ENCODE peak calls at places on chromosomes 11 and 22, in four cellular contexts. One of them, this sample, is unnamed.

GRCh38 chr22:35446365-35446764 is 46.4 kb downstream of the MCM5 start:
- DNase-seq in esophagus muscularis mucosa: no peak
- DNase-seq in IMR-90: peak
- DNase-seq in A549: peak
- DNase-seq in this sample: no peak

GRCh38 chr11:10303558-10304363 is 1.1 kb upstream of the ADM start:
- DNase-seq in esophagus muscularis mucosa: peak
- DNase-seq in IMR-90: peak
- DNase-seq in A549: peak
- DNase-seq in this sample: no peak

GRCh38 chr11:45887587-45887986 is 2.1 kb downstream of the MAPK8IP1 start:
- DNase-seq in esophagus muscularis mucosa: no peak
- DNase-seq in IMR-90: no peak
- DNase-seq in A549: no peak
- DNase-seq in this sample: no peak

GRCh38 chr11:75197512-75198277 is 42.9 kb upstream of the TPBGL start:
- DNase-seq in esophagus muscularis mucosa: no peak
- DNase-seq in IMR-90: no peak
- DNase-seq in A549: no peak
- DNase-seq in this sample: no peak

GRCh38 chr11:17531071-17531817 is 13.0 kb downstream of the USH1C start:
- DNase-seq in esophagus muscularis mucosa: no peak
- DNase-seq in IMR-90: no peak
- DNase-seq in A549: no peak
- DNase-seq in this sample: no peak

GRCh38 chr11:26234451-26234850 is 97.5 kb upstream of the ANO3 start:
- DNase-seq in esophagus muscularis mucosa: no peak
- DNase-seq in IMR-90: peak
- DNase-seq in A549: no peak
- DNase-seq in this sample: no peak

GRCh38 chr11:72688929-72689328 is 14.7 kb upstream of the PDE2A start:
- DNase-seq in esophagus muscularis mucosa: no peak
- DNase-seq in IMR-90: no peak
- DNase-seq in A549: no peak
- DNase-seq in this sample: no peak

GRCh38 chr11:82229346-82229745 is 504.3 kb downstream of the FAM181B start:
- DNase-seq in esophagus muscularis mucosa: no peak
- DNase-seq in IMR-90: no peak
- DNase-seq in A549: no peak
- DNase-seq in this sample: no peak

GRCh38 chr11:77102246-77103210 is at the start of gene OMP:
- DNase-seq in esophagus muscularis mucosa: no peak
- DNase-seq in IMR-90: no peak
- DNase-seq in A549: no peak
- DNase-seq in this sample: no peak

GRCh38 chr11:94254214-94254613 is 50.2 kb upstream of the IZUMO1R start:
- DNase-seq in esophagus muscularis mucosa: no peak
- DNase-seq in IMR-90: no peak
- DNase-seq in A549: no peak
- DNase-seq in this sample: no peak

GRCh38 chr11:119754656-119755350 is 25.8 kb upstream of the NECTIN1 start:
- DNase-seq in esophagus muscularis mucosa: no peak
- DNase-seq in IMR-90: no peak
- DNase-seq in A549: no peak
- DNase-seq in this sample: no peak

GRCh38 chr11:79762271-79762935 is 321.6 kb upstream of the TENM4 start:
- DNase-seq in esophagus muscularis mucosa: no peak
- DNase-seq in IMR-90: peak
- DNase-seq in A549: no peak
- DNase-seq in this sample: no peak

GRCh38 chr11:106619320-106619990 is 398.8 kb downstream of the GUCY1A2 start:
- DNase-seq in esophagus muscularis mucosa: no peak
- DNase-seq in IMR-90: no peak
- DNase-seq in A549: no peak
- DNase-seq in this sample: no peak

GRCh38 chr22:49044091-49044490 is 783.6 kb downstream of the BRD1 start:
- DNase-seq in esophagus muscularis mucosa: no peak
- DNase-seq in IMR-90: no peak
- DNase-seq in A549: no peak
- DNase-seq in this sample: no peak

GRCh38 chr11:11422291-11423128 is 69.5 kb upstream of the CSNK2A3 start:
- DNase-seq in esophagus muscularis mucosa: no peak
- DNase-seq in IMR-90: no peak
- DNase-seq in A549: no peak
- DNase-seq in this sample: no peak

GRCh38 chr11:10293423-10294288 is at the start of gene SBF2:
- DNase-seq in esophagus muscularis mucosa: peak
- DNase-seq in IMR-90: peak
- DNase-seq in A549: peak
- DNase-seq in this sample: no peak

GRCh38 chr11:4565371-4565770 is 16.2 kb upstream of the OR52I2 start:
- DNase-seq in esophagus muscularis mucosa: no peak
- DNase-seq in IMR-90: no peak
- DNase-seq in A549: no peak
- DNase-seq in this sample: no peak

GRCh38 chr11:73625690-73626318 is 20.6 kb upstream of the PLEKHB1 start:
- DNase-seq in esophagus muscularis mucosa: no peak
- DNase-seq in IMR-90: peak
- DNase-seq in A549: peak
- DNase-seq in this sample: peak

GRCh38 chr11:7600205-7600775 is 73.0 kb downstream of the CYB5R2 start:
- DNase-seq in esophagus muscularis mucosa: no peak
- DNase-seq in IMR-90: peak
- DNase-seq in A549: peak
- DNase-seq in this sample: no peak

GRCh38 chr11:86818466-86819282 is 18.3 kb downstream of the PRSS23 start:
- DNase-seq in esophagus muscularis mucosa: no peak
- DNase-seq in IMR-90: peak
- DNase-seq in A549: peak
- DNase-seq in this sample: no peak

GRCh38 chr11:100929377-100929776 is 200.2 kb downstream of the PGR start:
- DNase-seq in esophagus muscularis mucosa: no peak
- DNase-seq in IMR-90: peak
- DNase-seq in A549: no peak
- DNase-seq in this sample: no peak

GRCh38 chr11:57639321-57640067 is 10.2 kb downstream of the YPEL4 start:
- DNase-seq in esophagus muscularis mucosa: no peak
- DNase-seq in IMR-90: peak
- DNase-seq in A549: no peak
- DNase-seq in this sample: no peak

GRCh38 chr11:70507466-70508230 is 109.3 kb downstream of the CTTN start:
- DNase-seq in esophagus muscularis mucosa: no peak
- DNase-seq in IMR-90: no peak
- DNase-seq in A549: no peak
- DNase-seq in this sample: no peak

GRCh38 chr22:32637951-32638350 is 163.3 kb downstream of the FBXO7 start:
- DNase-seq in esophagus muscularis mucosa: no peak
- DNase-seq in IMR-90: no peak
- DNase-seq in A549: no peak
- DNase-seq in this sample: no peak

GRCh38 chr11:96964661-96965060 is 574.8 kb downstream of the JRKL start:
- DNase-seq in esophagus muscularis mucosa: no peak
- DNase-seq in IMR-90: no peak
- DNase-seq in A549: no peak
- DNase-seq in this sample: no peak

GRCh38 chr11:83070878-83071640 is 638 bp downstream of the RAB30 start:
- DNase-seq in esophagus muscularis mucosa: no peak
- DNase-seq in IMR-90: peak
- DNase-seq in A549: peak
- DNase-seq in this sample: no peak

GRCh38 chr22:26610983-26611382 is 6.8 kb downstream of the CRYBB1 start:
- DNase-seq in esophagus muscularis mucosa: no peak
- DNase-seq in IMR-90: peak
- DNase-seq in A549: no peak
- DNase-seq in this sample: no peak

GRCh38 chr11:27213232-27213660 is 149.8 kb downstream of the CCDC34 start:
- DNase-seq in esophagus muscularis mucosa: no peak
- DNase-seq in IMR-90: peak
- DNase-seq in A549: no peak
- DNase-seq in this sample: no peak

GRCh38 chr11:33701302-33701701 is 676 bp upstream of the C11orf91 start:
- DNase-seq in esophagus muscularis mucosa: no peak
- DNase-seq in IMR-90: peak
- DNase-seq in A549: no peak
- DNase-seq in this sample: no peak

GRCh38 chr11:37704791-37705190 is 1106.8 kb upstream of the RAG2 start:
- DNase-seq in esophagus muscularis mucosa: no peak
- DNase-seq in IMR-90: no peak
- DNase-seq in A549: no peak
- DNase-seq in this sample: no peak

GRCh38 chr11:95379460-95379859 is 148.5 kb upstream of the SESN3 start:
- DNase-seq in esophagus muscularis mucosa: no peak
- DNase-seq in IMR-90: no peak
- DNase-seq in A549: no peak
- DNase-seq in this sample: no peak

GRCh38 chr11:95375451-95375850 is 144.4 kb upstream of the SESN3 start:
- DNase-seq in esophagus muscularis mucosa: no peak
- DNase-seq in IMR-90: no peak
- DNase-seq in A549: no peak
- DNase-seq in this sample: no peak

GRCh38 chr11:95375881-95376280 is 144.9 kb upstream of the SESN3 start:
- DNase-seq in esophagus muscularis mucosa: no peak
- DNase-seq in IMR-90: peak
- DNase-seq in A549: no peak
- DNase-seq in this sample: no peak

GRCh38 chr11:95378789-95379188 is 147.8 kb upstream of the SESN3 start:
- DNase-seq in esophagus muscularis mucosa: no peak
- DNase-seq in IMR-90: no peak
- DNase-seq in A549: no peak
- DNase-seq in this sample: no peak

DNA sequence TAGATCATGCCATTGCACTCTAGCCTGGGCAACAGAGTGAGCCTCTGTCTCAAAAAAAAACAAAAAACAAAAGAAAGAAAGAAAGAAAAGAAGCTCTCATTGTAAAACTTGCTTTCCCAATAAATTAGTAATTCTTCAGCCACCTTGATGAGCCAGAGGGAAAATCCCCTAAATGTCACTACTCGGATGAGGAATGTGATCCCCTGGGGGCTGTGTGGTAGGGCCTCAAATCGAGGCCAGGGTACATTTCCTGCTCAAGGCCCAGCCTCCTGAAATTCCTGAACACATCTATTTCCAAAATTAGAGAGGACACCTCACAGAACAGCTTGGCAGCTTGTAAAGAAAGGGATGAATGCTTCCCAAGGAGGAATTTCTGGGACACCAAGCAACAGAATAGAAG is 147.1 kb upstream of the SESN3 start:
- DNase-seq in esophagus muscularis mucosa: no peak
- DNase-seq in IMR-90: no peak
- DNase-seq in A549: no peak
- DNase-seq in this sample: no peak
- TF ChIP-seq POLR2A in esophagus muscularis mucosa: no peak
- TF ChIP-seq POLR2A in IMR-90: no peak
- TF ChIP-seq POLR2A in A549: no peak
- TF ChIP-seq POLR2A in this sample: no peak

GRCh38 chr11:109996060-109996459 is 97.1 kb upstream of the ZC3H12C start:
- DNase-seq in esophagus muscularis mucosa: no peak
- DNase-seq in IMR-90: no peak
- DNase-seq in A549: no peak
- DNase-seq in this sample: no peak

GRCh38 chr11:109998921-109999320 is 94.3 kb upstream of the ZC3H12C start:
- DNase-seq in esophagus muscularis mucosa: no peak
- DNase-seq in IMR-90: no peak
- DNase-seq in A549: no peak
- DNase-seq in this sample: no peak

GRCh38 chr11:109994896-109995295 is 98.3 kb upstream of the ZC3H12C start:
- DNase-seq in esophagus muscularis mucosa: no peak
- DNase-seq in IMR-90: no peak
- DNase-seq in A549: no peak
- DNase-seq in this sample: no peak

GRCh38 chr11:109993786-109994185 is 99.4 kb upstream of the ZC3H12C start:
- DNase-seq in esophagus muscularis mucosa: no peak
- DNase-seq in IMR-90: peak
- DNase-seq in A549: no peak
- DNase-seq in this sample: no peak
- TF ChIP-seq POLR2A in esophagus muscularis mucosa: no peak
- TF ChIP-seq POLR2A in IMR-90: no peak
- TF ChIP-seq POLR2A in A549: no peak
- TF ChIP-seq POLR2A in this sample: no peak

GRCh38 chr22:19447388-19448075 is at the start of gene C22orf39:
- DNase-seq in esophagus muscularis mucosa: peak
- DNase-seq in IMR-90: peak
- DNase-seq in A549: peak
- DNase-seq in this sample: peak
- TF ChIP-seq POLR2A in esophagus muscularis mucosa: peak
- TF ChIP-seq POLR2A in IMR-90: peak
- TF ChIP-seq POLR2A in A549: peak
- TF ChIP-seq POLR2A in this sample: peak

GRCh38 chr11:1831338-1832180 is 3.2 kb upstream of the SYT8 start:
- DNase-seq in esophagus muscularis mucosa: no peak
- DNase-seq in IMR-90: no peak
- DNase-seq in A549: no peak
- DNase-seq in this sample: peak

GRCh38 chr11:1832181-1832988 is 2.4 kb upstream of the SYT8 start:
- DNase-seq in esophagus muscularis mucosa: no peak
- DNase-seq in IMR-90: no peak
- DNase-seq in A549: peak
- DNase-seq in this sample: peak

GRCh38 chr11:1830119-1830499 is 4.7 kb upstream of the SYT8 start:
- DNase-seq in esophagus muscularis mucosa: no peak
- DNase-seq in IMR-90: no peak
- DNase-seq in A549: no peak
- DNase-seq in this sample: no peak

GRCh38 chr11:1829039-1829820 is 5.6 kb upstream of the SYT8 start:
- DNase-seq in esophagus muscularis mucosa: no peak
- DNase-seq in IMR-90: peak
- DNase-seq in A549: no peak
- DNase-seq in this sample: no peak

GRCh38 chr11:1830500-1831223 is 4.1 kb upstream of the SYT8 start:
- DNase-seq in esophagus muscularis mucosa: no peak
- DNase-seq in IMR-90: no peak
- DNase-seq in A549: no peak
- DNase-seq in this sample: no peak
- TF ChIP-seq POLR2A in esophagus muscularis mucosa: no peak
- TF ChIP-seq POLR2A in IMR-90: no peak
- TF ChIP-seq POLR2A in A549: no peak
- TF ChIP-seq POLR2A in this sample: no peak

DNA sequence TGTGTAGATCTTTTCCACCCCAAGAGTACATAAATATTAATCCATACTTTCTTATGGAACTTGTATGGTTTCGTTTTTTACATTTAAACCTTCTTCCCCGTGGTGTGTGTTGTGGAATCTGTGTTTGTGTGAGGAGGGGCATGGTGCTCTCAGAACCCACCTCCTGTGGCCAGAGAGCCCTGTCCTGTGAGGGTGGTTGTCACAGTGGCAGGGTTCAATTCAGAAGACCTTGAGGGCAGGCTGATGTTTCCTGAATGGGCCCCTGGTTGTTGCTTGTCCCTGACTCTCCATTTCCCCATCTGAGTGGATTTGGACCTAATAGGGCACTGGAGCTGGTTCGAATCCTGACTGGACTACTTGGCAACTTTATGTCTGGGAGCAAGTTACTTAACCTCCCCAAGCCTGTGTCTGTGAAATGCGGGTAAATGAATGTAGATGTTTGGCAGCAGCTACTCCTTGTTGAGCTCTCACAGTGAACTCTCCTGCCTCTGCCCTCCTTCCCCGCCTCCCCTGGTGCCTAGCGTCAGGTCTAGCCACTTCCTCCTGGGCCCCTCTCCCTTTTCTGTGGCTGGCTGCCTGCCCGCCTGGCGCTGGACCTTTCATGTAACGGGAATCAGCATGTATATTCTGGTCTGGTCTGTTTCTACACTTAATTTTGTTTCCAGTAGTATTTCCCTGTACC is 7.3 kb downstream of the NEAT1 start:
- DNase-seq in esophagus muscularis mucosa: no peak
- DNase-seq in IMR-90: peak
- DNase-seq in A549: no peak
- DNase-seq in this sample: no peak
- TF ChIP-seq POLR2A in esophagus muscularis mucosa: peak
- TF ChIP-seq POLR2A in IMR-90: peak
- TF ChIP-seq POLR2A in A549: peak
- TF ChIP-seq POLR2A in this sample: peak